ENCODE peak calls at places on chromosomes 12 and 14, in nine cellular contexts. U, O, N, I, K, C, T, W and Q are unnamed samples.

GRCh38 chr14:51357250-51357649 is 117.2 kb downstream of the TMX1 start:
- DNase-seq in O (no peak), N (no peak), W (no peak), C (peak; percentile 48), I (no peak), U (no peak), K (peak; percentile 56), T (no peak), Q (no peak)

GRCh38 chr14:22460461-22461195 is 128.4 kb downstream of the DAD1 start:
- DNase-seq in I (no peak), U (peak; percentile 6), T (no peak), N (no peak), K (peak; percentile 89), C (no peak), W (no peak), O (no peak), Q (peak; percentile 43)

GRCh38 chr14:68141531-68142088 is 322.0 kb downstream of the RAD51B start:
- DNase-seq in N (no peak), W (no peak), U (peak; percentile 86), K (peak; percentile 68), O (no peak), I (no peak), C (no peak), T (no peak), Q (no peak)

GRCh38 chr14:90056821-90057220 is 5.0 kb upstream of the KCNK13 start:
- DNase-seq in N (no peak), C (no peak), O (peak; percentile 15), I (no peak), T (no peak), W (no peak), U (no peak), K (no peak), Q (no peak)

GRCh38 chr12:102659200-102659911 is 179.0 kb upstream of the IGF1 start:
- DNase-seq in U (no peak), O (no peak), T (no peak), K (no peak), N (no peak), C (no peak), W (no peak), I (no peak), Q (no peak)

GRCh38 chr14:91361236-91361811 is 56.3 kb downstream of the CCDC88C start:
- DNase-seq in W (no peak), K (no peak), I (no peak), T (no peak), N (no peak), O (no peak), C (no peak), U (no peak), Q (no peak)

GRCh38 chr12:116601933-116602809 is 43.0 kb downstream of the MAP1LC3B2 start:
- DNase-seq in U (no peak), I (no peak), O (no peak), T (no peak), K (no peak), C (no peak), N (no peak), W (no peak), Q (no peak)

GRCh38 chr14:50594577-50595316 is 34.8 kb downstream of the ATL1 start:
- DNase-seq in W (no peak), C (no peak), I (no peak), T (no peak), N (no peak), K (no peak), O (peak; percentile 45), U (no peak), Q (no peak)

GRCh38 chr12:19630536-19630935 is 191.2 kb downstream of the AEBP2 start:
- DNase-seq in W (no peak), K (no peak), O (no peak), T (no peak), I (no peak), N (no peak), C (no peak), U (no peak), Q (no peak)

GRCh38 chr14:99940064-99940463 is 125.2 kb upstream of the EVL start:
- DNase-seq in N (no peak), C (no peak), T (no peak), U (no peak), I (no peak), W (no peak), K (no peak), O (no peak), Q (no peak)

GRCh38 chr14:61602733-61603077 is 92.6 kb upstream of the HIF1A start:
- DNase-seq in T (no peak), O (peak; percentile 29), U (peak; percentile 27), W (no peak), C (no peak), N (no peak), I (no peak), K (peak; percentile 71), Q (no peak)

GRCh38 chr14:63470877-63471565 is 72.2 kb downstream of the PPP2R5E start:
- DNase-seq in I (no peak), T (no peak), N (no peak), C (no peak), W (no peak), K (peak; percentile 83), O (no peak), U (peak; percentile 87), Q (peak; percentile 63)

GRCh38 chr12:49900371-49900770 is 3.3 kb downstream of the FAIM2 start:
- DNase-seq in K (no peak), O (no peak), C (no peak), I (no peak), N (no peak), T (no peak), U (no peak), W (no peak), Q (no peak)

GRCh38 chr14:23013056-23014054 is 3.4 kb upstream of the C14orf93 start:
- DNase-seq in N (no peak), W (no peak), T (no peak), I (no peak), K (no peak), U (no peak), O (no peak), C (no peak), Q (no peak)

GRCh38 chr12:69932154-69932553 is 107.1 kb downstream of the MYRFL start:
- DNase-seq in C (no peak), N (no peak), I (no peak), W (no peak), K (no peak), O (peak; percentile 75), T (no peak), U (no peak), Q (no peak)

GRCh38 chr14:24355009-24355408 is 13.0 kb upstream of the NFATC4 start:
- DNase-seq in K (no peak), N (no peak), C (no peak), I (no peak), O (no peak), W (no peak), T (no peak), U (no peak), Q (no peak)

GRCh38 chr12:68291396-68292036 is 38.1 kb upstream of the IL22 start:
- DNase-seq in N (no peak), O (no peak), W (no peak), U (peak; percentile 9), T (no peak), I (no peak), C (no peak), K (no peak), Q (no peak)

GRCh38 chr12:116455540-116456306 is 103.5 kb upstream of the MAP1LC3B2 start:
- DNase-seq in U (peak; percentile 91), T (peak; percentile 49), K (peak; percentile 88), I (no peak), W (no peak), C (no peak), O (peak; percentile 81), N (no peak), Q (no peak)